ENCODE peak calls at places on chromosomes 3 and 15, in seven cellular contexts. H, R, G, M, U, W and Y are unnamed samples.

GRCh38 chr15:75921732-75922703 is 18.3 kb downstream of the FBXO22 start:
- DNase-seq in H (no peak), R (peak; percentile 56), G (peak; percentile 53), M (peak; percentile 84), U (no peak), W (peak; percentile 77), Y (no peak)

GRCh38 chr3:113140876-113141275 is 70.5 kb upstream of the BOC start:
- DNase-seq in H (no peak), R (no peak), G (no peak), M (no peak), U (no peak), W (peak; percentile 14), Y (no peak)

GRCh38 chr3:85502148-85502875 is 543.5 kb downstream of the CADM2 start:
- DNase-seq in H (no peak), R (no peak), G (no peak), M (no peak), U (no peak), W (no peak), Y (no peak)

GRCh38 chr3:113912551-113913246 is 35.1 kb upstream of the ZDHHC23 start:
- DNase-seq in H (peak; percentile 35), R (peak; percentile 39), G (peak; percentile 37), M (peak; percentile 55), U (no peak), W (peak; percentile 66), Y (peak; percentile 64)

GRCh38 chr15:74172751-74173544 is 562 bp upstream of the ISLR start:
- DNase-seq in H (no peak), R (peak; percentile 34), G (peak; percentile 25), M (peak; percentile 14), U (no peak), W (no peak), Y (no peak)

GRCh38 chr3:56782900-56783299 is 18.8 kb downstream of the ARHGEF3 start:
- DNase-seq in H (no peak), R (no peak), G (no peak), M (no peak), U (no peak), W (peak; percentile 47), Y (peak; percentile 32)

GRCh38 chr15:84752700-84753099 is 4.3 kb downstream of the ZNF592 start:
- DNase-seq in H (no peak), R (no peak), G (no peak), M (no peak), U (no peak), W (no peak), Y (no peak)

GRCh38 chr15:56815247-56815646 is 81.9 kb upstream of the ZNF280D start:
- DNase-seq in H (no peak), R (no peak), G (no peak), M (peak; percentile 68), U (no peak), W (peak; percentile 75), Y (no peak)

GRCh38 chr15:71730277-71731144 is 79.8 kb upstream of the NR2E3 start:
- DNase-seq in H (no peak), R (peak; percentile 49), G (peak; percentile 30), M (peak; percentile 62), U (no peak), W (peak; percentile 66), Y (peak; percentile 47)

GRCh38 chr3:89268059-89268458 is 160.6 kb downstream of the EPHA3 start:
- DNase-seq in H (no peak), R (no peak), G (no peak), M (no peak), U (no peak), W (no peak), Y (no peak)

GRCh38 chr3:3258281-3258680 is 78.8 kb upstream of the CRBN start:
- DNase-seq in H (no peak), R (no peak), G (no peak), M (no peak), U (no peak), W (no peak), Y (no peak)

GRCh38 chr3:3065876-3066275 is 44.3 kb downstream of the IL5RA start:
- DNase-seq in H (no peak), R (no peak), G (no peak), M (peak; percentile 6), U (no peak), W (no peak), Y (no peak)

GRCh38 chr3:113038326-113038725 is 47.5 kb downstream of the GTPBP8 start:
- DNase-seq in H (no peak), R (no peak), G (no peak), M (no peak), U (no peak), W (no peak), Y (no peak)

GRCh38 chr15:35705030-35705884 is 159.3 kb upstream of the DPH6 start:
- DNase-seq in H (no peak), R (no peak), G (no peak), M (no peak), U (no peak), W (peak; percentile 79), Y (no peak)

GRCh38 chr3:194749631-194750271 is 64.1 kb downstream of the FAM43A start:
- DNase-seq in H (no peak), R (no peak), G (no peak), M (peak; percentile 14), U (no peak), W (peak; percentile 76), Y (peak; percentile 43)

GRCh38 chr3:63067999-63068645 is 192.9 kb upstream of the CADPS start:
- DNase-seq in H (no peak), R (no peak), G (no peak), M (peak; percentile 31), U (no peak), W (peak; percentile 17), Y (no peak)

GRCh38 chr15:63986751-63987341 is 59.4 kb downstream of the DAPK2 start:
- DNase-seq in H (peak; percentile 96), R (peak; percentile 23), G (peak; percentile 60), M (peak; percentile 47), U (no peak), W (no peak), Y (no peak)

GRCh38 chr15:31439328-31439727 is 112.7 kb downstream of the KLF13 start:
- DNase-seq in H (no peak), R (no peak), G (peak; percentile 66), M (peak; percentile 47), U (no peak), W (no peak), Y (no peak)

GRCh38 chr15:31437686-31438085 is 111.1 kb downstream of the KLF13 start:
- DNase-seq in H (no peak), R (no peak), G (no peak), M (no peak), U (no peak), W (no peak), Y (no peak)

GRCh38 chr15:31442203-31443090 is 115.8 kb downstream of the KLF13 start:
- DNase-seq in H (no peak), R (peak; percentile 42), G (no peak), M (no peak), U (no peak), W (no peak), Y (no peak)

GRCh38 chr15:31438601-31439265 is 112.1 kb downstream of the KLF13 start:
- DNase-seq in H (no peak), R (no peak), G (peak; percentile 89), M (no peak), U (no peak), W (no peak), Y (no peak)

GRCh38 chr15:31440754-31441298 is 114.2 kb downstream of the KLF13 start:
- DNase-seq in H (no peak), R (peak; percentile 42), G (peak; percentile 75), M (no peak), U (peak; percentile 82), W (peak; percentile 29), Y (no peak)
- H3K4me3 ChIP-seq in H (peak overlapping the region; percentile 66), R (peak overlapping the region; percentile 56), G (peak overlapping the region; percentile 58), M (no peak overlapping the region), U (peak overlapping the region; percentile 59), W (peak overlapping the region; percentile 51), Y (peak overlapping the region; percentile 35)

GRCh38 chr3:172844428-172844827 is 93.9 kb downstream of the ECT2 start:
- DNase-seq in H (no peak), R (no peak), G (no peak), M (peak; percentile 46), U (no peak), W (no peak), Y (no peak)

GRCh38 chr3:172836390-172836997 is 86.0 kb downstream of the ECT2 start:
- DNase-seq in H (no peak), R (no peak), G (peak; percentile 31), M (peak; percentile 76), U (no peak), W (peak; percentile 65), Y (no peak)

GRCh38 chr3:172840913-172841312 is 90.4 kb downstream of the ECT2 start:
- DNase-seq in H (no peak), R (no peak), G (no peak), M (no peak), U (no peak), W (no peak), Y (no peak)

GRCh38 chr3:172839679-172840078 is 89.2 kb downstream of the ECT2 start:
- DNase-seq in H (no peak), R (no peak), G (no peak), M (no peak), U (no peak), W (no peak), Y (no peak)

GRCh38 chr3:172840463-172840862 is 89.9 kb downstream of the ECT2 start:
- DNase-seq in H (no peak), R (no peak), G (no peak), M (no peak), U (no peak), W (no peak), Y (no peak)
- TF ChIP-seq POLR2AphosphoS5 in H (no peak), R (no peak), G (no peak), M (no peak), U (no peak), W (no peak), Y (no peak)

DNA sequence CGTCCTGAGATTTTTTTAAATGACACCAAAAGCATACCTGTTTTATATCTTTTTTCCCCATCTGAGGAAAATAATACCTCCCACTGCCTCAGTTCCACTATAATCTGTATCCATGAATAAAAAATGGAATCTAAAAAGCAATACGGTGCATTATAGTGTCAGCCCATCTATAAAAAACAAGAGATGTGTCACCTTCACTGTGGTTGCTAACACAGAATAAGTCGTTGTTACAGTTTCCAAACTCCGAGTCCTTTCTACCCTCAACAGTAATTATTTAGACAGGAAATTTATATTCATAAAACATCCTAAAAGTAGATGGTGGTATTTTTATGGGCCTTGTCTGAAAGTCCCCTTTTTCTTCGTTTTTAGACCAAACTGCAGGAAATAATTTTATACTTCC is 19.4 kb downstream of the RFTN1 start:
- DNase-seq in H (no peak), R (no peak), G (no peak), M (no peak), U (no peak), W (no peak), Y (no peak)
- H3K4me3 ChIP-seq in H (no peak overlapping the region), R (no peak overlapping the region), G (no peak overlapping the region), M (no peak overlapping the region), U (no peak overlapping the region), W (no peak overlapping the region), Y (no peak overlapping the region)

GRCh38 chr3:66392512-66392911 is 108.3 kb downstream of the LRIG1 start:
- DNase-seq in H (no peak), R (no peak), G (no peak), M (no peak), U (peak; percentile 31), W (no peak), Y (no peak)

GRCh38 chr3:66392966-66393485 is 107.8 kb downstream of the LRIG1 start:
- DNase-seq in H (no peak), R (no peak), G (no peak), M (no peak), U (peak; percentile 28), W (no peak), Y (no peak)

GRCh38 chr3:66394261-66395249 is 106.3 kb downstream of the LRIG1 start:
- DNase-seq in H (no peak), R (no peak), G (no peak), M (peak; percentile 43), U (peak; percentile 72), W (peak; percentile 71), Y (no peak)

GRCh38 chr3:66395635-66396034 is 105.2 kb downstream of the LRIG1 start:
- DNase-seq in H (no peak), R (no peak), G (no peak), M (no peak), U (peak; percentile 44), W (no peak), Y (no peak)

GRCh38 chr3:66393486-66394260 is 107.1 kb downstream of the LRIG1 start:
- DNase-seq in H (peak; percentile 47), R (no peak), G (no peak), M (no peak), U (peak; percentile 37), W (peak; percentile 81), Y (no peak)
- TF ChIP-seq POLR2AphosphoS5 in H (no peak), R (no peak), G (no peak), M (no peak), U (no peak), W (no peak), Y (peak; percentile 71)